ENCODE peak calls at places on chromosomes 3 and 15, in nine cellular contexts. X is colonic mucosa, Y is H1, B is PC-3, L is lower lobe of right lung, W is A549, I is GM12865, G is choroid plexus epithelial cell, P is spleen. Q is an unnamed sample.

GRCh38 chr3:13500133-13500885 is 20.2 kb downstream of the HDAC11 start:
- DNase-seq in X (no peak), Y (peak), B (peak), L (peak), W (peak), I (no peak), G (peak), P (peak), Q (peak)

GRCh38 chr3:141485578-141486415 is 1.0 kb upstream of the RASA2 start:
- DNase-seq in X (peak), Y (no peak), B (peak), L (no peak), W (peak), I (no peak), G (peak), P (peak), Q (peak)

GRCh38 chr3:194579091-194579606 is 54.1 kb downstream of the TMEM44 start:
- DNase-seq in X (no peak), Y (no peak), B (no peak), L (no peak), W (no peak), I (no peak), G (no peak), P (no peak), Q (peak)

GRCh38 chr15:93298901-93299300 is 209.9 kb upstream of the RGMA start:
- DNase-seq in X (no peak), Y (no peak), B (no peak), L (peak), W (no peak), I (no peak), G (no peak), P (no peak), Q (no peak)

GRCh38 chr15:68957686-68958085 is 27.4 kb downstream of the SPESP1 start:
- DNase-seq in X (no peak), Y (no peak), B (no peak), L (no peak), W (no peak), I (no peak), G (no peak), P (no peak), Q (no peak)

GRCh38 chr3:97882975-97883598 is 61.3 kb downstream of the CRYBG3 start:
- DNase-seq in X (no peak), Y (no peak), B (peak), L (peak), W (no peak), I (no peak), G (peak), P (no peak), Q (peak)

GRCh38 chr3:50628601-50629000 is 11.7 kb downstream of the MAPKAPK3 start:
- DNase-seq in X (no peak), Y (no peak), B (no peak), L (no peak), W (no peak), I (no peak), G (no peak), P (no peak), Q (no peak)

GRCh38 chr3:86418861-86419260 is 572.1 kb downstream of the VGLL3 start:
- DNase-seq in X (no peak), Y (no peak), B (no peak), L (no peak), W (no peak), I (no peak), G (no peak), P (no peak), Q (no peak)

GRCh38 chr3:173745952-173746682 is 348.6 kb downstream of the NLGN1 start:
- DNase-seq in X (no peak), Y (no peak), B (peak), L (no peak), W (no peak), I (no peak), G (no peak), P (no peak), Q (no peak)

GRCh38 chr3:172848910-172849309 is 98.4 kb downstream of the ECT2 start:
- DNase-seq in X (no peak), Y (no peak), B (no peak), L (no peak), W (no peak), I (no peak), G (peak), P (no peak), Q (no peak)

GRCh38 chr3:128383316-128384235 is 83.1 kb downstream of the DNAJB8 start:
- DNase-seq in X (peak), Y (no peak), B (peak), L (peak), W (peak), I (no peak), G (peak), P (no peak), Q (peak)

GRCh38 chr3:129829640-129830039 is 63.9 kb downstream of the TMCC1 start:
- DNase-seq in X (peak), Y (no peak), B (peak), L (no peak), W (peak), I (peak), G (peak), P (no peak), Q (peak)

GRCh38 chr3:143578810-143579425 is 269.4 kb downstream of the SLC9A9 start:
- DNase-seq in X (no peak), Y (no peak), B (no peak), L (no peak), W (no peak), I (no peak), G (peak), P (no peak), Q (no peak)

GRCh38 chr15:28935316-28935715 is 49.5 kb downstream of the APBA2 start:
- DNase-seq in X (no peak), Y (peak), B (no peak), L (no peak), W (peak), I (peak), G (peak), P (peak), Q (no peak)

GRCh38 chr3:37686225-37686624 is 175.5 kb upstream of the CTDSPL start:
- DNase-seq in X (no peak), Y (no peak), B (no peak), L (no peak), W (peak), I (no peak), G (no peak), P (no peak), Q (no peak)

GRCh38 chr3:107826727-107827126 is 264.1 kb downstream of the CD47 start:
- DNase-seq in X (no peak), Y (no peak), B (no peak), L (no peak), W (no peak), I (no peak), G (no peak), P (no peak), Q (no peak)

GRCh38 chr15:41417812-41418211 is 917 bp downstream of the RTF1 start:
- DNase-seq in X (no peak), Y (no peak), B (no peak), L (no peak), W (no peak), I (no peak), G (peak), P (no peak), Q (peak)

GRCh38 chr3:139710212-139710611 is 32.4 kb upstream of the NMNAT3 start:
- DNase-seq in X (no peak), Y (no peak), B (no peak), L (no peak), W (no peak), I (no peak), G (no peak), P (no peak), Q (no peak)

GRCh38 chr3:193851941-193852674 is 259.1 kb downstream of the OPA1 start:
- DNase-seq in X (no peak), Y (peak), B (peak), L (no peak), W (no peak), I (no peak), G (peak), P (no peak), Q (no peak)

GRCh38 chr15:69308949-69309348 is 10.2 kb downstream of the PAQR5 start:
- DNase-seq in X (no peak), Y (no peak), B (no peak), L (no peak), W (no peak), I (no peak), G (no peak), P (no peak), Q (no peak)

GRCh38 chr15:67065531-67066005 is at the start of gene SMAD3:
- DNase-seq in X (peak), Y (peak), B (peak), L (peak), W (peak), I (peak), G (peak), P (peak), Q (peak)

GRCh38 chr3:9673752-9674151 is 24.4 kb downstream of the MTMR14 start:
- DNase-seq in X (no peak), Y (no peak), B (no peak), L (no peak), W (no peak), I (no peak), G (no peak), P (no peak), Q (no peak)

GRCh38 chr3:101635954-101636798 is 40.8 kb downstream of the ZBTB11 start:
- DNase-seq in X (peak), Y (peak), B (peak), L (peak), W (peak), I (peak), G (peak), P (peak), Q (no peak)

GRCh38 chr15:101382544-101382943 is 87.5 kb upstream of the SNRPA1 start:
- DNase-seq in X (no peak), Y (no peak), B (no peak), L (no peak), W (no peak), I (no peak), G (no peak), P (peak), Q (no peak)
- TF ChIP-seq CTCF in X (no peak), Y (no peak), B (no peak), L (no peak), W (no peak), I (no peak), G (no peak), P (no peak), Q (no peak)

DNA sequence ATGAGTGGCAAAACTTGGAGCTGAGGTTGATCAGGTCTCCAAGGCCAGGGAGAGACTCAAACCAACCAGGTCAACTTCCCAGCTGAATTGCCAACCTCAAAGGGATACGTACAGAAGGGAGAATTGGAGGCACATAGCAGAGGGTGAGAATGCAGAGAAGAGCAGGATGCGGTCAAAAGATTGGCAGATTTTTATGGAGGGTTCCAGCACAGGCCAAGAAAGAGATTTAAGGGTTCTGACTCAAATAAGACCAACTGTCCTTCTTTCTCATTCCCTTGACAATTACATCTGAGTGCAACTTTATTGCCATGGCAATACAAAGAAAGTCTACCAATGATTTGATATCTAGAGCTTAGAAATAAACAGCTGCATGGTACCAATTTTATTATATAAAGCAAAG is 33.2 kb downstream of the SCG5 start:
- DNase-seq in X (no peak), Y (no peak), B (no peak), L (no peak), W (no peak), I (no peak), G (no peak), P (no peak), Q (no peak)
- TF ChIP-seq CTCF in X (no peak), Y (no peak), B (no peak), L (no peak), W (no peak), I (no peak), G (no peak), P (no peak), Q (no peak)

DNA sequence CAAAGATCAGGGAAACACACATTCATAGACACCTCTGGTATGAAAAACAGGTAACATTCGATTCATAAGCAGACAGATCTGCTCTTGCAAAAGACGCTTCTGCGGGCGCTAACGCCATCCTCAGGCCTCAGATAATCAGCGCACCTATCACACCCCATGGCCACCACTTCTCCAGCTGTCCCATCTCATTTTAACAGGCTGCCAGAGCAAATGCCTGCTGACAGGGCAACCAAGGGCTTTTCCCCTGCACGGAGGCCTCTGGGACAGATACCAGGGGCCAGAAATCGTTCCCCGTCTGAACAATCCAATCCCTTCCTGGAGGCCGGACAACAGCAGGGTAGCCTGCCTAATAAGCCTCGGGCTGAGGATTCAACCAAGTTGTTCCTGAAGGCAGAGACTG is 15.2 kb downstream of the ABCC5 start:
- DNase-seq in X (no peak), Y (no peak), B (no peak), L (no peak), W (no peak), I (no peak), G (no peak), P (no peak), Q (peak)
- TF ChIP-seq CTCF in X (no peak), Y (peak), B (no peak), L (no peak), W (no peak), I (no peak), G (no peak), P (no peak), Q (no peak)

GRCh38 chr15:78947506-78947905 is 2.7 kb upstream of the CTSH start:
- DNase-seq in X (no peak), Y (no peak), B (no peak), L (no peak), W (no peak), I (no peak), G (no peak), P (no peak), Q (no peak)

GRCh38 chr15:78951841-78952238 is 7.0 kb upstream of the CTSH start:
- DNase-seq in X (no peak), Y (no peak), B (peak), L (no peak), W (peak), I (no peak), G (peak), P (no peak), Q (no peak)

GRCh38 chr15:78950343-78950742 is 5.5 kb upstream of the CTSH start:
- DNase-seq in X (peak), Y (no peak), B (no peak), L (no peak), W (no peak), I (no peak), G (no peak), P (no peak), Q (no peak)

GRCh38 chr15:78949461-78949860 is 4.6 kb upstream of the CTSH start:
- DNase-seq in X (no peak), Y (no peak), B (peak), L (no peak), W (no peak), I (no peak), G (no peak), P (no peak), Q (no peak)

GRCh38 chr15:78950906-78951840 is 6.3 kb upstream of the CTSH start:
- DNase-seq in X (no peak), Y (no peak), B (peak), L (no peak), W (peak), I (peak), G (peak), P (no peak), Q (peak)
- TF ChIP-seq CTCF in X (no peak), Y (peak), B (peak), L (no peak), W (no peak), I (no peak), G (peak), P (no peak), Q (peak)

DNA sequence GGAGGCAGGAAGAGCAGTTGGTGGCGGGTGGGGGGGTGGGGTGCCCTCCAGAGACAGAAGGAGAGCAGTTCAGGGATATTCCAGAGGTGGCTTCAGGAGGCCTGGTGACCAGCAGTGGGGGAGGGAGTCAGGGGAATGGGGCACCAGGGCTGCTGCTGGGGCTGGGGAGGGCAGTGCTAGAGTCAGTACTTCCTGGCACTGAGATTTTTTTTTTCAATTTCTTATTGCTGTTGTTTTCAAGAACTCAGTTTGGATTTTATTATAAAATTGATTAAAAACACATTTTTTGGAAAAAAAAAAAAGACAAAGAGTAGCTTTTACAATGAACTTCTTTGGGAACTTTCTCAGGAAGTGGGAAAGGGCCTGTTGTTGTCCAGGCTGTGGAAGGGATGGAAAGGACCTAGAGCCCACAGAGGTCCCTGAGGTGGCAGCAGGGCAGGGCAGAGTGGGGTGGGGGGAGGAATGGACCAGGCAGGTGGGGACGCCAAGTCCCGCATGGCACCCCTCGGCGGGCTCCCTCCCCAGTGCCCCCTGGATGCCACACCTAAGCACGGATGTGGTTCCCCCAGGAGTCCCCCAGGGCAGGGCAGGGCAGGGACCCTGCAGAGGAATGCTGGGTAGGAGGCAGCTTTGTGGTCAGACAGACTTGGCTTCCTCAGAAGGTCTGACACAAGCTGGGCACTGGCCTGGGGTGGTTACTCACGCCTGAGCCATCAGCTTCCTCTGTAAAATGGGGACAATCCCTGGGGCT is 8.5 kb upstream of the ANPEP start:
- DNase-seq in X (no peak), Y (no peak), B (peak), L (peak), W (no peak), I (no peak), G (peak), P (peak), Q (peak)
- TF ChIP-seq CTCF in X (no peak), Y (no peak), B (no peak), L (no peak), W (no peak), I (no peak), G (no peak), P (no peak), Q (no peak)

GRCh38 chr3:5122741-5123706 is 932 bp downstream of the ARL8B start:
- DNase-seq in X (peak), Y (peak), B (peak), L (peak), W (peak), I (peak), G (peak), P (no peak), Q (peak)
- TF ChIP-seq CTCF in X (no peak), Y (no peak), B (peak), L (no peak), W (no peak), I (no peak), G (peak), P (no peak), Q (no peak)

GRCh38 chr3:186255703-186256331 is 106.2 kb downstream of the DGKG start:
- DNase-seq in X (no peak), Y (peak), B (no peak), L (peak), W (no peak), I (peak), G (no peak), P (peak), Q (no peak)
- TF ChIP-seq CTCF in X (no peak), Y (peak), B (peak), L (peak), W (no peak), I (peak), G (peak), P (peak), Q (peak)

GRCh38 chr3:191388823-191389222 is 58.5 kb upstream of the UTS2B start:
- DNase-seq in X (no peak), Y (no peak), B (peak), L (no peak), W (no peak), I (no peak), G (peak), P (no peak), Q (no peak)

GRCh38 chr3:191397771-191398170 is 63.2 kb upstream of the PYDC2 start:
- DNase-seq in X (no peak), Y (no peak), B (no peak), L (no peak), W (no peak), I (no peak), G (peak), P (no peak), Q (no peak)

GRCh38 chr3:191391873-191392808 is 61.8 kb upstream of the UTS2B start:
- DNase-seq in X (no peak), Y (no peak), B (no peak), L (no peak), W (no peak), I (no peak), G (peak), P (no peak), Q (no peak)

GRCh38 chr3:191390580-191390979 is 60.3 kb upstream of the UTS2B start:
- DNase-seq in X (no peak), Y (no peak), B (no peak), L (no peak), W (no peak), I (no peak), G (no peak), P (no peak), Q (no peak)

DNA sequence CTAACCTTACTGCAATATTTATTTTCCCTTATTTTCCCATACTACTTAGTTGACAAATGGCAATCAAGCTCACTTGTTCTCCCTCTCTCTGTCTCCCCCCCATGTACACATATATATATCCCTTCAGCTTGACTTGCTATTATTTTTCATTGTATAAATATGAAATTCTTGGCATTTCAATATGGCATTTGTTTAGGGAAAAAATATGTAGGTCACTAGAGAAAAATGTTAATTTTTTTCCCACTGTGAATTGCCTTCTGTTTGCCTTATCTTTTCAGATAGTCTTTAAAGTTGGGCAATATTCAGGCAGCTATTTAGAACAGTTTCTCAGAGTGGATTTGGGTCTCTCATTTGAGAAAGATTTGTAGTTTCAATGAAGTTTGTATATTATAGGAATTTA is 62.8 kb upstream of the UTS2B start:
- DNase-seq in X (no peak), Y (no peak), B (no peak), L (no peak), W (no peak), I (no peak), G (peak), P (no peak), Q (no peak)
- TF ChIP-seq CTCF in X (no peak), Y (no peak), B (no peak), L (no peak), W (no peak), I (no peak), G (no peak), P (no peak), Q (no peak)

Q was measured in osteoblast.